ENCODE peak calls at places on chromosomes 6 and 20, in ten cellular contexts. X is H9, A is dermis microvascular lymphatic vessel endothelial cell, K is cerebellum, M is left lung, J is AG04450, H is globus pallidus, S is T-helper 2 cell, E is T1000, R is IMR-90. Q is an unnamed sample.

GRCh38 chr6:111871725-111872520 is 1.3 kb downstream of the FYN start:
- DNase-seq in J (no peak), K (peak), E (no peak), M (no peak), S (peak), A (no peak), X (no peak), H (peak), R (peak), Q (no peak)

GRCh38 chr6:28137458-28138020 is 4.1 kb upstream of the ZKSCAN8 start:
- DNase-seq in J (no peak), X (no peak), H (no peak), E (no peak), K (no peak), M (no peak), A (no peak), S (peak), R (peak), Q (no peak)

GRCh38 chr20:46270977-46271744 is 37.1 kb downstream of the CDH22 start:
- DNase-seq in H (no peak), J (no peak), M (no peak), S (no peak), R (no peak), A (no peak), K (no peak), E (no peak), X (no peak), Q (no peak)

GRCh38 chr6:47162793-47163192 is 120.7 kb upstream of the ADGRF1 start:
- DNase-seq in R (no peak), S (no peak), J (no peak), M (no peak), A (no peak), H (peak), E (no peak), X (no peak), K (no peak), Q (no peak)

GRCh38 chr20:8837396-8837795 is 231.5 kb upstream of the PLCB4 start:
- DNase-seq in E (no peak), J (peak), A (no peak), M (no peak), X (no peak), S (no peak), R (peak), K (no peak), H (no peak), Q (no peak)

GRCh38 chr6:1216488-1216974 is 95.4 kb upstream of the FOXQ1 start:
- DNase-seq in E (no peak), X (no peak), M (no peak), H (no peak), K (no peak), R (no peak), J (no peak), S (no peak), A (no peak), Q (no peak)

GRCh38 chr6:119454694-119455093 is 105.1 kb upstream of the MAN1A1 start:
- DNase-seq in K (no peak), R (no peak), H (no peak), X (no peak), A (no peak), E (no peak), S (no peak), M (no peak), J (no peak), Q (no peak)

GRCh38 chr20:38204936-38205435 is 39.9 kb upstream of the TGM2 start:
- DNase-seq in A (no peak), H (no peak), S (no peak), E (no peak), J (no peak), R (peak), K (no peak), X (no peak), M (no peak), Q (no peak)

GRCh38 chr6:28875348-28875747 is 48.4 kb downstream of the TRIM27 start:
- DNase-seq in X (no peak), J (no peak), K (no peak), S (no peak), H (no peak), E (no peak), A (no peak), M (no peak), R (no peak), Q (no peak)

GRCh38 chr6:67766061-67766460 is 869.0 kb upstream of the ADGRB3 start:
- DNase-seq in S (no peak), E (no peak), X (no peak), R (no peak), M (no peak), K (no peak), J (no peak), H (no peak), A (peak), Q (no peak)

GRCh38 chr6:32175711-32176475 is at the start of gene AGPAT1:
- DNase-seq in R (peak), S (peak), M (peak), A (peak), X (peak), E (peak), J (peak), K (peak), H (peak), Q (peak)

GRCh38 chr6:106885659-106886058 is 88.9 kb downstream of the CD24 start:
- DNase-seq in E (no peak), K (no peak), J (no peak), H (no peak), R (no peak), M (no peak), X (no peak), S (no peak), A (no peak), Q (no peak)

GRCh38 chr6:16296061-16296670 is 57.8 kb downstream of the GMPR start:
- DNase-seq in A (no peak), J (no peak), K (no peak), E (no peak), H (peak), M (no peak), S (no peak), R (no peak), X (no peak), Q (no peak)

GRCh38 chr20:54837226-54837625 is 361.8 kb downstream of the DOK5 start:
- DNase-seq in X (no peak), S (no peak), R (no peak), K (no peak), E (no peak), J (no peak), H (no peak), M (no peak), A (no peak), Q (no peak)

GRCh38 chr6:96716221-96716620 is 121.1 kb downstream of the GPR63 start:
- DNase-seq in S (no peak), A (no peak), X (peak), H (no peak), E (no peak), K (no peak), M (no peak), R (no peak), J (no peak), Q (no peak)

GRCh38 chr20:38119446-38119845 is 45.6 kb downstream of the TGM2 start:
- DNase-seq in M (no peak), A (no peak), R (no peak), K (no peak), E (no peak), H (no peak), S (no peak), J (no peak), X (no peak), Q (no peak)

GRCh38 chr20:719816-720215 is 44.2 kb upstream of the SCRT2 start:
- DNase-seq in K (peak), R (no peak), H (no peak), J (no peak), A (no peak), M (no peak), E (no peak), X (no peak), S (no peak), Q (no peak)

GRCh38 chr6:75290558-75290957 is 6.0 kb upstream of the TMEM30A start:
- DNase-seq in X (no peak), J (no peak), H (peak), K (no peak), S (no peak), A (no peak), E (no peak), M (no peak), R (no peak), Q (no peak)

GRCh38 chr20:13081877-13082276 is 73.1 kb downstream of the SPTLC3 start:
- DNase-seq in R (no peak), E (no peak), H (no peak), K (no peak), A (no peak), X (no peak), J (no peak), S (no peak), M (no peak), Q (no peak)

GRCh38 chr6:125008261-125008671 is 46.0 kb downstream of the RNF217 start:
- DNase-seq in K (no peak), R (no peak), E (no peak), X (no peak), J (no peak), M (no peak), A (no peak), S (no peak), H (no peak), Q (no peak)

Q was measured in CD14-positive monocyte.